ENCODE peak calls at places on chromosomes 1 and 21, in four cellular contexts. B is PC-3, A is substantia nigra, V is glomerular endothelial cell. M is an unnamed sample.

GRCh38 chr1:155329980-155330598 is 9.4 kb downstream of the RUSC1 start:
- DNase-seq in B (peak; percentile 54), A (no peak), V (no peak), M (no peak)

GRCh38 chr1:32775640-32776337 is 41.4 kb downstream of the YARS1 start:
- DNase-seq in B (no peak), A (no peak), V (no peak), M (no peak)

GRCh38 chr21:21232320-21232719 is 234.1 kb downstream of the NCAM2 start:
- DNase-seq in B (peak; percentile 17), A (no peak), V (peak; percentile 9), M (peak; percentile 56)

GRCh38 chr1:203083463-203083921 is 2.3 kb downstream of the MYOG start:
- DNase-seq in B (no peak), A (no peak), V (no peak), M (no peak)

GRCh38 chr1:182955596-182956588 is 2.9 kb upstream of the SHCBP1L start:
- DNase-seq in B (peak; percentile 72), A (no peak), V (no peak), M (no peak)

GRCh38 chr1:206686486-206687249 is 2.0 kb downstream of the MAPKAPK2 start:
- DNase-seq in B (no peak), A (no peak), V (no peak), M (no peak)

GRCh38 chr1:107529511-107530149 is 388.8 kb downstream of the NTNG1 start:
- DNase-seq in B (peak; percentile 68), A (no peak), V (no peak), M (peak; percentile 66)

GRCh38 chr1:8182034-8182761 is 135.7 kb upstream of the SLC45A1 start:
- DNase-seq in B (peak; percentile 98), A (no peak), V (peak; percentile 93), M (no peak)

GRCh38 chr1:201982082-201982922 is at the start of gene RNPEP:
- DNase-seq in B (peak; percentile 54), A (peak; percentile 53), V (no peak), M (no peak)

GRCh38 chr1:151282883-151283725 is 1.0 kb downstream of the ZNF687 start:
- DNase-seq in B (peak; percentile 23), A (peak; percentile 35), V (no peak), M (no peak)

GRCh38 chr1:191577213-191577612 is 581.0 kb upstream of the RGS18 start:
- DNase-seq in B (no peak), A (no peak), V (no peak), M (no peak)

GRCh38 chr1:32927441-32927840 is 26.3 kb upstream of the TMEM54 start:
- DNase-seq in B (no peak), A (no peak), V (no peak), M (no peak)

GRCh38 chr1:54421101-54421504 is 14.9 kb upstream of the SSBP3 start:
- DNase-seq in B (peak; percentile 50), A (no peak), V (no peak), M (no peak)